ENCODE peak calls at places on chromosomes 3 and 15, in six cellular contexts. V is psoas muscle; G is stomach; N is CD4-positive, alpha-beta memory T cell; C is breast epithelium; R is neural progenitor cell. B is an unnamed sample.

GRCh38 chr3:176097036-176097435 is 1100.2 kb downstream of the TBL1XR1 start:
- DNase-seq in V (no peak), G (no peak), N (no peak), C (no peak), R (peak), B (no peak)

GRCh38 chr3:60856299-60857046 is 394.8 kb downstream of the FHIT start:
- DNase-seq in V (no peak), G (no peak), N (no peak), C (no peak), R (no peak), B (no peak)

GRCh38 chr3:193732391-193732790 is 139.4 kb downstream of the OPA1 start:
- DNase-seq in V (no peak), G (no peak), N (no peak), C (no peak), R (no peak), B (no peak)

GRCh38 chr3:148757238-148757930 is 59.7 kb downstream of the AGTR1 start:
- DNase-seq in V (no peak), G (no peak), N (no peak), C (no peak), R (no peak), B (no peak)

GRCh38 chr15:74245342-74245931 is 9.3 kb downstream of the CCDC33 start:
- DNase-seq in V (no peak), G (no peak), N (no peak), C (no peak), R (peak), B (peak)

GRCh38 chr3:54349231-54349647 is 226.9 kb downstream of the CACNA2D3 start:
- DNase-seq in V (no peak), G (no peak), N (no peak), C (no peak), R (peak), B (no peak)

GRCh38 chr3:150922611-150923010 is 17.4 kb upstream of the MINDY4B start:
- DNase-seq in V (no peak), G (no peak), N (no peak), C (no peak), R (peak), B (peak)

GRCh38 chr3:184323696-184324095 is 9.3 kb downstream of the EIF4G1 start:
- DNase-seq in V (peak), G (no peak), N (no peak), C (no peak), R (no peak), B (no peak)

GRCh38 chr3:63795438-63795837 is 23.7 kb upstream of the C3orf49 start:
- DNase-seq in V (no peak), G (no peak), N (no peak), C (no peak), R (no peak), B (no peak)

GRCh38 chr3:156677120-156677479 is 2.7 kb downstream of the TIPARP start:
- DNase-seq in V (no peak), G (no peak), N (peak), C (no peak), R (no peak), B (no peak)

GRCh38 chr15:99442268-99442897 is 123.4 kb upstream of the MEF2A start:
- DNase-seq in V (peak), G (peak), N (no peak), C (peak), R (no peak), B (no peak)

GRCh38 chr3:107143206-107143605 is 234.0 kb upstream of the CCDC54 start:
- DNase-seq in V (no peak), G (no peak), N (no peak), C (no peak), R (no peak), B (peak)

GRCh38 chr3:81289676-81290075 is 471.8 kb downstream of the GBE1 start:
- DNase-seq in V (no peak), G (no peak), N (no peak), C (no peak), R (no peak), B (no peak)

GRCh38 chr15:95842576-95842975 is 487.9 kb upstream of the NR2F2 start:
- DNase-seq in V (no peak), G (no peak), N (no peak), C (no peak), R (no peak), B (no peak)

GRCh38 chr15:70562906-70563305 is 200.5 kb downstream of the UACA start:
- DNase-seq in V (no peak), G (no peak), N (no peak), C (no peak), R (no peak), B (no peak)

GRCh38 chr3:145133281-145133680 is 1027.7 kb downstream of the PLOD2 start:
- DNase-seq in V (no peak), G (no peak), N (no peak), C (no peak), R (peak), B (no peak)

GRCh38 chr3:133478624-133479023 is 78.8 kb downstream of the BFSP2 start:
- DNase-seq in V (no peak), G (no peak), N (no peak), C (no peak), R (peak), B (peak)

GRCh38 chr15:28914046-28914445 is 28.3 kb downstream of the APBA2 start:
- DNase-seq in V (no peak), G (no peak), N (no peak), C (no peak), R (no peak), B (no peak)

GRCh38 chr3:37864904-37865303 is 3.2 kb downstream of the CTDSPL start:
- DNase-seq in V (no peak), G (no peak), N (no peak), C (no peak), R (no peak), B (peak)

GRCh38 chr3:14879161-14879888 is 60.6 kb downstream of the FGD5 start:
- DNase-seq in V (no peak), G (no peak), N (no peak), C (no peak), R (no peak), B (peak)

GRCh38 chr15:66827039-66827697 is 125.1 kb downstream of the SMAD6 start:
- DNase-seq in V (no peak), G (no peak), N (no peak), C (no peak), R (no peak), B (no peak)

GRCh38 chr15:26970712-26971210 is at the start of gene GABRG3:
- DNase-seq in V (no peak), G (no peak), N (no peak), C (no peak), R (peak), B (no peak)

DNA sequence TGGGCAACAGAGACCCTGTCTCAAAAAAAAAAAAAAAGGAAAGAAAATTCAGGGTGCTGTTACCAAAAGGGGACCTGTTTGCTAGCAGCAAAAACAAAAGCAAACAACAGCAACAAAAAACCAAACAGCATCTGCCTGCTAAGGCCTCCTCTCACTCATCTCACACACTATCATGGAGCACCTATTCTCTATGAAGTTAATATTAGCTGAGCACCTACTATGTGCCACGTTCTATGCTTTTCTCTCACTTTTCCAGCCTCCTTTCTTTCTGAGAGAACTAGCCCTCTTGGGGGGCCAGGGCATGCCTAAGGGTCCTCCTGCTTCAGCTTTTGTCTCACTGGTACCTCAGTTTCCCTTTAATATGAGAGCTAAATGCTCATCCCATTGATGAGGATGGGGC is 468 bp upstream of the GPR62 start:
- DNase-seq in V (no peak), G (no peak), N (no peak), C (no peak), R (no peak), B (no peak)
- H3K4me3 ChIP-seq in V (no peak), G (no peak), N (no peak), C (no peak), R (no peak), B (no peak)

DNA sequence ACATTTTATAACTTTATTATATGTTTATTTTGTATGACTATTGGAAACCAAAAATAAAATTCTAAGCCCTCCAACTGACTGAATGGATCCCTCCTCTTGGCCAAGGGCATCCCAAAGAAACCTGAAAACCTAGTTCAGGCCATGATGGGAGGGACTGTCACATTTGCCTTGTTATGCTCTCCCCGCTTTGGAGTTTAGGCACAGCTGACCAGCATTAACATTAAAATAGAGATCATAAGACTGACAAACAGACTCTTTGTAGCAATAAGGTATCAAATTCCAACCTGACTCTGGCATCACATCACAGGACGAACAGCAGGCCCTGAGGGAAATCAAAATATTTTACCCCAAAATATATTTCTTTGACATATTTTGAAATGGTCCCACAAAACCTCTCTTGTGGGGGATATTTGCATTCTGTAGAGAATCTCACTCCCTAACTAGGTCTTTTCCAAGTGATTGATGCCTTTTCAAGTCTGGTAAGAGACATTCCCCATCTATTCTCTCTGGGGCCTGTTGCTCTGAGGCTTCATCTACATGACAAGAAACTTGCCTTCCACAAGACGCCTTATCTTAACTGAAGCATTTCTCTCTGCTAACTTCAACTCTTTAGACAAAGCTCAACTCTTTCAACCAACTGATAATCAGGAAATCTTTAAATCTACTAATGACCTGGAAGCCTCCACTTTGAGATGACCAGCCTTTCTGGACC is 81.8 kb upstream of the PRR23E start:
- DNase-seq in V (no peak), G (peak), N (no peak), C (no peak), R (no peak), B (no peak)
- H3K27ac ChIP-seq in V (no peak), G (no peak), N (no peak), C (no peak), R (no peak), B (no peak)

GRCh38 chr3:141941093-141941492 is 64.7 kb downstream of the ATP1B3 start:
- DNase-seq in V (no peak), G (no peak), N (no peak), C (no peak), R (no peak), B (no peak)
- H3K4me3 ChIP-seq in V (no peak), G (no peak), N (no peak), C (no peak), R (no peak), B (no peak)

DNA sequence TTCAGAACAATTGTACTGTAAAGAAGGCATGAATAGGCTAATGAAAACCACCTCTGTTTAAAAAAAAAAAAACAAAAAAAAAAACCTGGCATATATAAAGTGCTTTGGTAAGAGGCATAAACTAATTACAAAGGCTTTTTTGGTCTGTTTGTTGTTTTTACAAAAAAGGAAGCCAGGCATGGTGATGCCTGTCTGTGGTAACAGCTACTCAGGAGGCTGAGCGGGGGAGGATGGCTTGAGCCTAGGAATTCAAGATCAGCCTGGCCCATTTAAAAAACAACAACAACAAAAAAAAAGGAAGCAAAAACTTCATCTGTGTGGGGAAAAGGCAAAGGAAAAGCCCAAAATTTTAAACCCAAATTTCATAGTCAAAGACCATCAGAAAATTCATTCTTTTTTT is 47.0 kb downstream of the OSBPL10 start:
- DNase-seq in V (no peak), G (no peak), N (no peak), C (no peak), R (no peak), B (no peak)
- H3K27ac ChIP-seq in V (no peak), G (no peak), N (no peak), C (no peak), R (no peak), B (no peak)

GRCh38 chr3:187946031-187946691 is 200.9 kb upstream of the BCL6 start:
- DNase-seq in V (no peak), G (no peak), N (no peak), C (no peak), R (no peak), B (no peak)
- H3K4me3 ChIP-seq in V (no peak), G (no peak), N (no peak), C (no peak), R (no peak), B (no peak)

GRCh38 chr15:89136084-89136806 is 48.0 kb downstream of the ABHD2 start:
- DNase-seq in V (no peak), G (no peak), N (no peak), C (no peak), R (no peak), B (no peak)

GRCh38 chr15:89138999-89139612 is 50.9 kb downstream of the ABHD2 start:
- DNase-seq in V (no peak), G (no peak), N (no peak), C (no peak), R (no peak), B (no peak)

GRCh38 chr15:89139613-89140499 is 51.6 kb downstream of the ABHD2 start:
- DNase-seq in V (peak), G (no peak), N (no peak), C (no peak), R (peak), B (peak)

GRCh38 chr15:89137926-89138325 is 49.7 kb downstream of the ABHD2 start:
- DNase-seq in V (no peak), G (no peak), N (no peak), C (no peak), R (no peak), B (no peak)

GRCh38 chr15:89136818-89137772 is 48.8 kb downstream of the ABHD2 start:
- DNase-seq in V (peak), G (no peak), N (no peak), C (no peak), R (no peak), B (no peak)
- H3K27ac ChIP-seq in V (peak), G (peak), N (no peak), C (peak), R (no peak), B (no peak)